ENCODE peak calls at places on chromosomes 16 and 17, in seven cellular contexts. F, L, Z, I, Y, R and U are unnamed samples.

GRCh38 chr17:83099570-83100181 is 20.3 kb downstream of the METRNL start:
- DNase-seq in F (no peak), L (no peak), Z (no peak), I (no peak), Y (no peak), R (peak), U (no peak)

GRCh38 chr17:4175921-4176802 is 33.2 kb downstream of the CYB5D2 start:
- DNase-seq in F (peak), L (no peak), Z (peak), I (no peak), Y (no peak), R (no peak), U (peak)

GRCh38 chr16:67207857-67208524 is 9.1 kb downstream of the ELMO3 start:
- DNase-seq in F (peak), L (no peak), Z (peak), I (no peak), Y (no peak), R (no peak), U (no peak)

GRCh38 chr17:40557531-40558299 is 7.6 kb downstream of the CCR7 start:
- DNase-seq in F (no peak), L (no peak), Z (no peak), I (no peak), Y (peak), R (peak), U (peak)

GRCh38 chr17:41547378-41547841 is 19.3 kb upstream of the KRT19 start:
- DNase-seq in F (no peak), L (no peak), Z (no peak), I (no peak), Y (no peak), R (no peak), U (no peak)

GRCh38 chr16:89015271-89015859 is 38.4 kb upstream of the CBFA2T3 start:
- DNase-seq in F (no peak), L (peak), Z (no peak), I (no peak), Y (no peak), R (peak), U (no peak)

GRCh38 chr17:9151091-9151490 is 129.8 kb downstream of the NTN1 start:
- DNase-seq in F (no peak), L (no peak), Z (no peak), I (no peak), Y (peak), R (no peak), U (no peak)

GRCh38 chr17:38533706-38534497 is 71.8 kb downstream of the SRCIN1 start:
- DNase-seq in F (no peak), L (no peak), Z (no peak), I (no peak), Y (no peak), R (no peak), U (no peak)

GRCh38 chr16:87780385-87780989 is 14.7 kb upstream of the KLHDC4 start:
- DNase-seq in F (peak), L (no peak), Z (no peak), I (no peak), Y (no peak), R (no peak), U (peak)

GRCh38 chr16:6684076-6684673 is 648.5 kb upstream of the RBFOX1 start:
- DNase-seq in F (no peak), L (no peak), Z (no peak), I (peak), Y (peak), R (no peak), U (peak)

GRCh38 chr17:5921919-5922318 is 148.3 kb upstream of the WSCD1 start:
- DNase-seq in F (no peak), L (no peak), Z (no peak), I (no peak), Y (no peak), R (no peak), U (no peak)

GRCh38 chr16:50862818-50863672 is 121.2 kb downstream of the CYLD start:
- DNase-seq in F (no peak), L (no peak), Z (no peak), I (no peak), Y (peak), R (no peak), U (no peak)

GRCh38 chr17:81394831-81395599 is at the start of gene BAHCC1:
- DNase-seq in F (peak), L (peak), Z (peak), I (peak), Y (peak), R (peak), U (peak)

GRCh38 chr16:70676571-70677498 is 9.0 kb downstream of the MTSS2 start:
- DNase-seq in F (no peak), L (no peak), Z (no peak), I (no peak), Y (no peak), R (peak), U (no peak)

GRCh38 chr17:11404431-11404830 is 163.4 kb downstream of the SHISA6 start:
- DNase-seq in F (no peak), L (no peak), Z (no peak), I (no peak), Y (no peak), R (no peak), U (no peak)

GRCh38 chr17:16986391-16986790 is 14.5 kb upstream of the TNFRSF13B start:
- DNase-seq in F (peak), L (no peak), Z (no peak), I (no peak), Y (peak), R (no peak), U (no peak)

GRCh38 chr17:40118093-40118492 is 3.7 kb upstream of the MSL1 start:
- DNase-seq in F (no peak), L (no peak), Z (no peak), I (no peak), Y (no peak), R (no peak), U (no peak)

GRCh38 chr17:3965123-3965800 is 1.0 kb upstream of the ATP2A3 start:
- DNase-seq in F (no peak), L (peak), Z (no peak), I (peak), Y (peak), R (peak), U (peak)

GRCh38 chr17:17151962-17152361 is 54.2 kb downstream of the PLD6 start:
- DNase-seq in F (peak), L (peak), Z (peak), I (peak), Y (no peak), R (peak), U (no peak)

GRCh38 chr16:29182501-29182900 is 197.6 kb downstream of the LAT start:
- DNase-seq in F (no peak), L (peak), Z (no peak), I (no peak), Y (no peak), R (peak), U (no peak)

GRCh38 chr17:4919511-4920047 is 12.5 kb upstream of the GP1BA start:
- DNase-seq in F (no peak), L (no peak), Z (no peak), I (no peak), Y (no peak), R (no peak), U (no peak)

GRCh38 chr16:28935924-28936783 is 4.4 kb downstream of the CD19 start:
- DNase-seq in F (peak), L (peak), Z (no peak), I (peak), Y (peak), R (peak), U (peak)

GRCh38 chr17:78474631-78475146 is 96.2 kb downstream of the PGS1 start:
- DNase-seq in F (no peak), L (no peak), Z (no peak), I (no peak), Y (no peak), R (no peak), U (no peak)

GRCh38 chr17:35359396-35359795 is 14.0 kb downstream of the SLFN11 start:
- DNase-seq in F (no peak), L (no peak), Z (no peak), I (no peak), Y (no peak), R (no peak), U (no peak)

GRCh38 chr17:45231481-45232116 is 9.9 kb downstream of the FMNL1 start:
- DNase-seq in F (no peak), L (no peak), Z (no peak), I (no peak), Y (peak), R (no peak), U (no peak)

GRCh38 chr17:13230350-13230900 is 212.6 kb upstream of the ELAC2 start:
- DNase-seq in F (no peak), L (no peak), Z (no peak), I (no peak), Y (no peak), R (no peak), U (no peak)

GRCh38 chr17:31433091-31433790 is 41.8 kb downstream of the RAB11FIP4 start:
- DNase-seq in F (no peak), L (no peak), Z (no peak), I (no peak), Y (no peak), R (no peak), U (peak)

GRCh38 chr16:88974080-88974479 is 2.9 kb downstream of the CBFA2T3 start:
- DNase-seq in F (no peak), L (peak), Z (no peak), I (no peak), Y (no peak), R (no peak), U (no peak)

GRCh38 chr16:49459953-49460735 is 86.5 kb downstream of the C16orf78 start:
- DNase-seq in F (no peak), L (no peak), Z (no peak), I (no peak), Y (no peak), R (peak), U (no peak)

DNA sequence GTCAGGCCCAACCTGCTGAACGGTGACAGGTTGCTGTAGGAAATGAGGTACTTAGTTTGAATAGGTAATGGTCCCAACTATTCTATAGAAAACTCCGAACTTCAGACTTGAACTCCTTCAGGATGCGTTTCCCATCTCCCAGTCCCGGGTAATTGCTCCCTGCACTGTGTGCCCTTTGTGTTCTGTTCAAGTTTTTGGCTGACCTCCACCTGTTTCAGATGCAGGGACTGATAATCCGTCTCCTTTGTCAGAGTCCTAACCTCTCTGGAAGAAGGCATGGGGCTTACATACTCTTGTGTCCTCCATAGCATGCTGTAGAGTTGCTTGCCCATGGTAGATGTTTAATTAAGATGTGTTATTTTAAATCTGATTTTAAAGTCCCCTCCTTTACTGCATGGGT is 350.5 kb downstream of the UTP18 start:
- DNase-seq in F (no peak), L (no peak), Z (no peak), I (no peak), Y (no peak), R (no peak), U (no peak)
- H3K4me3 ChIP-seq in F (no peak), L (no peak), Z (no peak), I (no peak), Y (no peak), R (no peak), U (no peak)

DNA sequence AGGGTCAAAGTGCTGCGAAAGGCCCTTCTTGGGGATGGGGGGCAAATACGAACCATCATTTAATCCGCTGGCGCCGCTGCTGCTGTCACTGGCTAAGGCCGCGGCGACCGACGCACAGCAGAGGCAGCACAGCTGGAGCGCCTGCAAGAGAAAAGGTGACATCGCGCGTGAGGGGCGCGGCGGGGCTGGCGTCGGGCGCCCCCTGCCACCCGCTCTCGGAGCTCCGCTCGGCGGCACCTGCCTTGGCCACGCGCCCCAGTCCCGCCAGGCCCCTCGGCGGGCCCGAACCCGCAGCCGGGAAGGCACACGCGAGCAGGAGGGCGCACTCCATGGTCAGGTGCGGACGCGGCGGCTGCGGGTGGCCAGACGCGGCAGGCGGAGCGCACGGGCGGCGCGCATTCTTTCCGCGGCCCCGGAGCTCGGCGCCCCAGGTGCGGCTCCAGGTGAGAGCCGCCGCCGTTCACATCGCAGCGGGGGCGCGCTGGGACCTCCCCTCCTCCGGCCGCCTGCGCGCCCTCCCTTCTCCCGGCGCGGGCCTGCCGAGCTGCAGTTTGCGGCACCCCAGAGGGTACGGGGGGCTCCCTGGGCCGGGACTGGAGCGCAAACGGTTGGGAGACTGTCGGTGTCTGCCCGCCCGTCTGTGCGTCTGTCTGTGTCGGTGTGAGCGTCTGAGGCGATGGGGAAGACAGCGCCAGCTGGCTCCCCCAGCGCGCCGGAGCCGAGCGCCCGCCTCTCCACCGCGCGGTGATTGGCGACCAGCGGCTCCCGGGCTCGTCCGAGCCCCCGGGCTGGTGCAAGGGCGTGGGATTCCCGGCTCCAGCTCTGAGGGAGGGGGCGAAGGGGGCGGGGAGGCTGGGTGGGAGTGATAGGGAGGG is at the start of gene ADAMTS18:
- DNase-seq in F (no peak), L (no peak), Z (no peak), I (no peak), Y (peak), R (no peak), U (no peak)
- H3K4me3 ChIP-seq in F (no peak), L (no peak), Z (no peak), I (peak), Y (peak), R (no peak), U (no peak)

GRCh38 chr17:2238432-2239169 is 65.0 kb downstream of the SMG6 start:
- DNase-seq in F (no peak), L (no peak), Z (no peak), I (peak), Y (no peak), R (no peak), U (no peak)
- H3K4me3 ChIP-seq in F (no peak), L (no peak), Z (no peak), I (no peak), Y (no peak), R (peak), U (no peak)

GRCh38 chr16:79597277-79597676 is 3.3 kb downstream of the MAF start:
- DNase-seq in F (no peak), L (no peak), Z (no peak), I (no peak), Y (no peak), R (no peak), U (no peak)
- H3K4me3 ChIP-seq in F (no peak), L (peak), Z (no peak), I (peak), Y (no peak), R (peak), U (no peak)